ENCODE peak calls at places on chromosomes 7 and 10, in nine cellular contexts. O is mucosa of descending colon; G is PC-9; U is C1 segment of cervical spinal cord; E is T-helper 9 cell; A is midbrain; D is nephron progenitor cell; Q is activated T-cell treated with anti-CD3 and anti-CD28 coated beads, Interleukin-2, amount 50 U/mL, for 1 hour; B is B cell. W is an unnamed sample.

GRCh38 chr7:119377-120163 is 72.8 kb upstream of the FAM20C start:
- DNase-seq in O (peak), G (no peak), U (peak), E (no peak), A (peak), D (no peak), Q (no peak), B (no peak), W (no peak)

GRCh38 chr10:94018107-94018506 is 24.4 kb downstream of the PLCE1 start:
- DNase-seq in O (no peak), G (no peak), U (no peak), E (no peak), A (no peak), D (no peak), Q (no peak), B (no peak), W (no peak)

GRCh38 chr7:152527610-152528032 is 91.8 kb upstream of the KMT2C start:
- DNase-seq in O (no peak), G (no peak), U (no peak), E (no peak), A (no peak), D (no peak), Q (no peak), B (no peak), W (no peak)

GRCh38 chr7:123275036-123275753 is 75.4 kb upstream of the SLC13A1 start:
- DNase-seq in O (no peak), G (no peak), U (no peak), E (no peak), A (no peak), D (no peak), Q (no peak), B (no peak), W (no peak)

GRCh38 chr10:6297951-6298381 is 95.2 kb downstream of the PFKFB3 start:
- DNase-seq in O (no peak), G (no peak), U (no peak), E (no peak), A (peak), D (no peak), Q (no peak), B (no peak), W (no peak)

GRCh38 chr10:89207181-89207800 is at the start of gene CH25H:
- DNase-seq in O (peak), G (peak), U (peak), E (peak), A (peak), D (peak), Q (peak), B (peak), W (no peak)

GRCh38 chr10:36421999-36422398 is 703.4 kb upstream of the ANKRD30A start:
- DNase-seq in O (no peak), G (no peak), U (no peak), E (no peak), A (no peak), D (no peak), Q (no peak), B (no peak), W (no peak)

GRCh38 chr10:106897631-106898161 is 266.8 kb downstream of the SORCS1 start:
- DNase-seq in O (no peak), G (no peak), U (no peak), E (no peak), A (no peak), D (no peak), Q (no peak), B (no peak), W (no peak)

GRCh38 chr7:18593602-18594279 is 98.2 kb downstream of the HDAC9 start:
- DNase-seq in O (no peak), G (no peak), U (no peak), E (no peak), A (no peak), D (no peak), Q (no peak), B (no peak), W (no peak)

GRCh38 chr10:113978802-113979201 is 64.9 kb upstream of the ADRB1 start:
- DNase-seq in O (no peak), G (no peak), U (peak), E (no peak), A (peak), D (no peak), Q (no peak), B (no peak), W (no peak)

GRCh38 chr7:146565872-146566271 is 449.3 kb downstream of the CNTNAP2 start:
- DNase-seq in O (no peak), G (no peak), U (no peak), E (no peak), A (no peak), D (no peak), Q (no peak), B (no peak), W (no peak)